ENCODE peak calls at places on chromosomes 3 and 15, in four cellular contexts. One of them, this sample, is unnamed.

GRCh38 chr3:11391930-11392688 is 119.9 kb downstream of the ATG7 start:
- DNase-seq in transverse colon: no peak
- DNase-seq in CD4-positive, alpha-beta T cell: no peak
- DNase-seq in right cardiac atrium: no peak
- DNase-seq in this sample: no peak

GRCh38 chr3:172125963-172126403 is 86.6 kb downstream of the FNDC3B start:
- DNase-seq in CD4-positive, alpha-beta T cell: no peak
- DNase-seq in transverse colon: peak
- DNase-seq in right cardiac atrium: peak
- DNase-seq in this sample: no peak

GRCh38 chr15:97745481-97746071 is 214.9 kb upstream of the ARRDC4 start:
- DNase-seq in CD4-positive, alpha-beta T cell: no peak
- DNase-seq in right cardiac atrium: peak
- DNase-seq in transverse colon: peak
- DNase-seq in this sample: no peak

GRCh38 chr15:58258501-58259274 is 120.5 kb downstream of the AQP9 start:
- DNase-seq in right cardiac atrium: no peak
- DNase-seq in CD4-positive, alpha-beta T cell: no peak
- DNase-seq in transverse colon: no peak
- DNase-seq in this sample: no peak

GRCh38 chr15:40928975-40929729 is at the start of gene DLL4:
- DNase-seq in CD4-positive, alpha-beta T cell: peak
- DNase-seq in right cardiac atrium: peak
- DNase-seq in transverse colon: peak
- DNase-seq in this sample: no peak

GRCh38 chr3:155292133-155292532 is 1.4 kb downstream of the STRIT1 start:
- DNase-seq in CD4-positive, alpha-beta T cell: no peak
- DNase-seq in right cardiac atrium: no peak
- DNase-seq in transverse colon: no peak
- DNase-seq in this sample: no peak

GRCh38 chr15:72318408-72318942 is 1.5 kb downstream of the CELF6 start:
- DNase-seq in transverse colon: no peak
- DNase-seq in right cardiac atrium: no peak
- DNase-seq in CD4-positive, alpha-beta T cell: no peak
- DNase-seq in this sample: no peak

GRCh38 chr3:22326305-22326704 is 575.3 kb upstream of the ZNF385D start:
- DNase-seq in transverse colon: no peak
- DNase-seq in right cardiac atrium: no peak
- DNase-seq in CD4-positive, alpha-beta T cell: no peak
- DNase-seq in this sample: no peak

GRCh38 chr15:60620707-60621106 is 141.8 kb upstream of the ICE2 start:
- DNase-seq in right cardiac atrium: peak
- DNase-seq in CD4-positive, alpha-beta T cell: no peak
- DNase-seq in transverse colon: peak
- DNase-seq in this sample: peak

GRCh38 chr3:181264491-181264890 is 275.0 kb upstream of the DNAJC19 start:
- DNase-seq in CD4-positive, alpha-beta T cell: no peak
- DNase-seq in transverse colon: no peak
- DNase-seq in right cardiac atrium: no peak
- DNase-seq in this sample: no peak

GRCh38 chr15:37079726-37080125 is 20.6 kb downstream of the MEIS2 start:
- DNase-seq in CD4-positive, alpha-beta T cell: no peak
- DNase-seq in transverse colon: no peak
- DNase-seq in right cardiac atrium: peak
- DNase-seq in this sample: no peak

DNA sequence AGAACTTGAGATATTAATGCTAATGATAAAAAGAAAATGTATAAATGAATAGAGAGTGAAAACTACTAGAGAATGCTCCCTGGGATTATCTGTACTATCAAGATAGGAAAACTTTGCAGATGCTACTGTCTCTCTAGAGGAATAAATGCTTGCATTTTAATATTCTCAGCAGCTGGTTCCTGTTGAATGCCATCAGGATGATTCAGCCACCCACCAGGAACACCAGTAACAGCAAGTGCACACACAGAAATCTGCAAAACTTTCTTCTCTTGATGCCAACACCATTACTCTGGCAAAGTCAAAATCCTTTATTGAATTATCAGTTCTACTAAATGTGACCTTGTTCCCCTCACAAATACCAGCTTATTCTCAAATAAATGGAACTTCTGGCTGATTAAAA is 148.4 kb downstream of the TIGIT start:
- DNase-seq in CD4-positive, alpha-beta T cell: no peak
- DNase-seq in transverse colon: no peak
- DNase-seq in right cardiac atrium: no peak
- DNase-seq in this sample: no peak
- H3K27ac ChIP-seq in CD4-positive, alpha-beta T cell: no peak
- H3K27ac ChIP-seq in transverse colon: no peak
- H3K27ac ChIP-seq in right cardiac atrium: no peak
- H3K27ac ChIP-seq in this sample: no peak

GRCh38 chr15:89783111-89783860 is 7.2 kb downstream of the MESP2 start:
- DNase-seq in transverse colon: no peak
- DNase-seq in right cardiac atrium: peak
- DNase-seq in CD4-positive, alpha-beta T cell: no peak
- DNase-seq in this sample: no peak
- H3K27ac ChIP-seq in transverse colon: peak
- H3K27ac ChIP-seq in right cardiac atrium: no peak
- H3K27ac ChIP-seq in CD4-positive, alpha-beta T cell: no peak
- H3K27ac ChIP-seq in this sample: no peak

DNA sequence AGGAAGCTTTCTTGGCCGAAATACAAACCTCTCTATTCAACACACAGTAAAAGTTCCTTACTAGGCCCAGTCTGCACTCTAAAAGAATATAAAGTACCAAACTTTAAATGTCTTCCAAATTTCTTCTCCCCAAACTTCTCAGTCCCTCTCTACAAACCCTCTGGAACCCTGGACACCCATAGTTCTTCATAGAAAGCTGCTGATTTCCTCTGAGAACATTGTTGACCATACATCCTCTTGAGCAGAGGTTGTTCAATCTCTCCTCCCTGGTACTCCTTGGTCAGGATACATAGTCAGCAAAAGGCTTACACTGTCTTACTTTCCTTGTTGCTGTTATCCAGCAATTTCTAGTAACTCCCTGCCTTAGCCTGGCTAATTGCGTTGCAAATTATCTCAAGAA is 3.1 kb upstream of the ACAP2 start:
- DNase-seq in transverse colon: no peak
- DNase-seq in right cardiac atrium: no peak
- DNase-seq in CD4-positive, alpha-beta T cell: no peak
- DNase-seq in this sample: no peak
- H3K27ac ChIP-seq in transverse colon: no peak
- H3K27ac ChIP-seq in right cardiac atrium: no peak
- H3K27ac ChIP-seq in CD4-positive, alpha-beta T cell: no peak
- H3K27ac ChIP-seq in this sample: no peak

DNA sequence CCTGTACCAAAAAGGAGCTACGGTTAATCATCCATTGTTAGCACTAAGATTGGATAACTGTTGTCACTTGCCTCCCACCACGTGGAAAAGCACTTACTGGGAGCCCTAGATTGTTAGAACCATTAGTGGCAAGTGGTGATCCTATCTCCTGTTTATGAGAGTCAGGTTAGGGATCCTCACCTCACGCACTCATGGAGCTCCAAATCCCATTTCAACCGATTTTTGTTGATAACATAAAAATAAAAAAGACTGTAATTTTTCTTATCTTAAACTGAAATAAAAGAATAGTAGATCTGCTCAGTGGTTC is 952 bp downstream of the ZNF770 start:
- DNase-seq in right cardiac atrium: no peak
- DNase-seq in CD4-positive, alpha-beta T cell: no peak
- DNase-seq in transverse colon: no peak
- DNase-seq in this sample: no peak
- H3K27ac ChIP-seq in right cardiac atrium: no peak
- H3K27ac ChIP-seq in CD4-positive, alpha-beta T cell: no peak
- H3K27ac ChIP-seq in transverse colon: peak
- H3K27ac ChIP-seq in this sample: peak

DNA sequence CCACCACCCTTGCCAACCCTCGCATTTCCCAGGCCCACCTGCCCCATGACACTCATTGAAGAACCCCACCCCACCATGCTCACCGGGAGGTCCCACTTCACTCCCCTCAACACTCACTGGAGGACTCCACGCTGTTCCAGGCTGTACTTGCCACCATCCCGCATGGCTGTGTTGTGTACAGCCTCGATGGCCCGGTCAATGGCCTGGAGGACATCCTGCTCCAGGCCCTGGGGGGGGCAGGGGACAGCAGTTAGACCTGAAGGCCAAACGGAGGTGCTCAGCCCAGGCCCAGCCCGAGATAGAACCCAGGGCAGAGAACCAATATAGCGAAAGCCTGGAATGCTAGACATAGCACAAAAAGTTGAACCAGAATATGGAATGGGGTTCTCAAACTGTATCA is 2.9 kb downstream of the NCKIPSD start:
- DNase-seq in transverse colon: no peak
- DNase-seq in CD4-positive, alpha-beta T cell: no peak
- DNase-seq in right cardiac atrium: no peak
- DNase-seq in this sample: no peak
- H3K27ac ChIP-seq in transverse colon: no peak
- H3K27ac ChIP-seq in CD4-positive, alpha-beta T cell: no peak
- H3K27ac ChIP-seq in right cardiac atrium: no peak
- H3K27ac ChIP-seq in this sample: no peak

This sample was measured in substantia nigra.